ENCODE peak calls at places on chromosomes 4 and X, in six cellular contexts. R is GM23338; C is CD8-positive, alpha-beta T cell; Q is ovary; G is WERI-Rb-1; I is lower lobe of right lung. T is an unnamed sample. For H3K36me3, the result is how much of the 10 kb centered on the place peaks cover.

GRCh38 chrX:65463550-65463949 is 71.0 kb downstream of the LAS1L start:
- DNase-seq in R (peak), C (no peak), Q (no peak), G (no peak), I (no peak), T (no peak)

GRCh38 chrX:123504047-123504446 is 228.8 kb downstream of the THOC2 start:
- DNase-seq in R (no peak), C (no peak), Q (no peak), G (no peak), I (no peak), T (no peak)

GRCh38 chr4:55512922-55513571 is 33.7 kb downstream of the CLOCK start:
- DNase-seq in R (no peak), C (no peak), Q (no peak), G (no peak), I (no peak), T (no peak)

GRCh38 chr4:101076032-101076431 is 271.3 kb downstream of the PPP3CA start:
- DNase-seq in R (no peak), C (no peak), Q (no peak), G (no peak), I (no peak), T (no peak)

GRCh38 chr4:57064811-57065711 is 45.1 kb downstream of the IGFBP7 start:
- DNase-seq in R (no peak), C (no peak), Q (peak), G (no peak), I (no peak), T (no peak)

GRCh38 chr4:37822220-37822619 is 4.3 kb upstream of the PGM2 start:
- DNase-seq in R (no peak), C (no peak), Q (no peak), G (no peak), I (no peak), T (no peak)

GRCh38 chr4:113645771-113646455 is 115.6 kb downstream of the CAMK2D start:
- DNase-seq in R (peak), C (no peak), Q (no peak), G (no peak), I (no peak), T (no peak)

GRCh38 chrX:153333821-153334653 is at the start of gene ZNF275:
- DNase-seq in R (peak), C (peak), Q (peak), G (peak), I (peak), T (peak)

GRCh38 chrX:141278306-141278705 is 36.0 kb upstream of the SPANXC start:
- DNase-seq in R (peak), C (no peak), Q (no peak), G (peak), I (no peak), T (no peak)

GRCh38 chr4:5474756-5475155 is 233.6 kb downstream of the EVC2 start:
- DNase-seq in R (no peak), C (no peak), Q (no peak), G (no peak), I (no peak), T (peak)

GRCh38 chr4:123478859-123479345 is 82.3 kb downstream of the SPRY1 start:
- DNase-seq in R (no peak), C (no peak), Q (no peak), G (no peak), I (peak), T (no peak)

GRCh38 chr4:52911684-52912294 is 49.7 kb downstream of the RASL11B start:
- DNase-seq in R (peak), C (peak), Q (peak), G (peak), I (peak), T (peak)

GRCh38 chr4:56739104-56739777 is 58.1 kb upstream of the HOPX start:
- DNase-seq in R (no peak), C (no peak), Q (no peak), G (no peak), I (no peak), T (no peak)

GRCh38 chr4:6770581-6771228 is 11.8 kb upstream of the KIAA0232 start:
- DNase-seq in R (no peak), C (no peak), Q (no peak), G (no peak), I (peak), T (peak)

GRCh38 chr4:187478292-187479205 is 517.0 kb upstream of the ZFP42 start:
- DNase-seq in R (no peak), C (no peak), Q (no peak), G (no peak), I (no peak), T (no peak)

GRCh38 chrX:84182521-84182920 is 5.5 kb downstream of the RPS6KA6 start:
- DNase-seq in R (no peak), C (no peak), Q (no peak), G (no peak), I (no peak), T (no peak)

GRCh38 chrX:71650333-71650969 is 16.9 kb upstream of the LOC101059915 start:
- DNase-seq in R (no peak), C (peak), Q (no peak), G (peak), I (no peak), T (no peak)

GRCh38 chr4:168876106-168876505 is 133.9 kb downstream of the CBR4 start:
- DNase-seq in R (no peak), C (no peak), Q (no peak), G (no peak), I (no peak), T (no peak)

GRCh38 chrX:150460781-150461180 is 97.7 kb downstream of the MAMLD1 start:
- DNase-seq in R (no peak), C (no peak), Q (no peak), G (no peak), I (no peak), T (no peak)

GRCh38 chrX:17542123-17542522 is 167.1 kb downstream of the NHS start:
- DNase-seq in R (no peak), C (no peak), Q (no peak), G (no peak), I (no peak), T (no peak)

GRCh38 chr4:124177647-124178425 is 534.7 kb downstream of the ANKRD50 start:
- DNase-seq in R (no peak), C (no peak), Q (no peak), G (no peak), I (no peak), T (no peak)

GRCh38 chr4:100591156-100591876 is 73.5 kb upstream of the EMCN start:
- DNase-seq in R (no peak), C (no peak), Q (no peak), G (no peak), I (peak), T (no peak)

GRCh38 chrX:49273181-49273727 is 3.7 kb downstream of the PPP1R3F start:
- DNase-seq in R (no peak), C (peak), Q (no peak), G (no peak), I (no peak), T (no peak)

GRCh38 chr4:66853845-66854244 is 691.5 kb downstream of the CENPC start:
- DNase-seq in R (no peak), C (no peak), Q (no peak), G (no peak), I (no peak), T (no peak)

GRCh38 chrX:20567108-20567507 is 300.4 kb upstream of the RPS6KA3 start:
- DNase-seq in R (no peak), C (no peak), Q (no peak), G (no peak), I (no peak), T (no peak)

GRCh38 chr4:112926826-112927225 is 122.6 kb upstream of the ANK2 start:
- DNase-seq in R (no peak), C (no peak), Q (no peak), G (no peak), I (no peak), T (no peak)

GRCh38 chr4:114867291-114867690 is 246.1 kb downstream of the NDST4 start:
- DNase-seq in R (no peak), C (no peak), Q (no peak), G (no peak), I (no peak), T (no peak)

GRCh38 chr4:153904011-153904410 is 115.1 kb upstream of the SFRP2 start:
- DNase-seq in R (no peak), C (no peak), Q (no peak), G (peak), I (no peak), T (no peak)

GRCh38 chrX:106894978-106895452 is 8.1 kb downstream of the RIPPLY1 start:
- DNase-seq in R (no peak), C (no peak), Q (no peak), G (no peak), I (no peak), T (no peak)

GRCh38 chr4:136526517-136526916 is 1005.8 kb downstream of the PCDH18 start:
- DNase-seq in R (no peak), C (no peak), Q (no peak), G (no peak), I (no peak), T (no peak)

GRCh38 chrX:13144927-13145659 is 100.7 kb upstream of the FAM9C start:
- DNase-seq in R (no peak), C (no peak), Q (no peak), G (no peak), I (no peak), T (no peak)

GRCh38 chr4:29336851-29337250 is 1383.3 kb upstream of the PCDH7 start:
- DNase-seq in R (no peak), C (no peak), Q (no peak), G (no peak), I (no peak), T (no peak)

GRCh38 chr4:24799196-24799543 is 3.8 kb downstream of the SOD3 start:
- DNase-seq in R (no peak), C (no peak), Q (no peak), G (no peak), I (no peak), T (no peak)

GRCh38 chr4:110170861-110171260 is 27.6 kb downstream of the ELOVL6 start:
- DNase-seq in R (peak), C (no peak), Q (no peak), G (no peak), I (no peak), T (no peak)

GRCh38 chr4:72318771-72319170 is 250.2 kb downstream of the ADAMTS3 start:
- DNase-seq in R (no peak), C (no peak), Q (no peak), G (no peak), I (no peak), T (no peak)

GRCh38 chr4:108834787-108835384 is 72.0 kb upstream of the ETNPPL start:
- DNase-seq in R (peak), C (no peak), Q (no peak), G (no peak), I (no peak), T (no peak)

GRCh38 chr4:8766610-8767009 is 105.0 kb downstream of the HMX1 start:
- DNase-seq in R (no peak), C (no peak), Q (no peak), G (peak), I (peak), T (peak)

GRCh38 chr4:152508386-152508785 is 27.5 kb downstream of the FBXW7 start:
- DNase-seq in R (no peak), C (no peak), Q (no peak), G (no peak), I (no peak), T (no peak)

GRCh38 chr4:2591189-2591588 is 54.7 kb downstream of the FAM193A start:
- DNase-seq in R (peak), C (no peak), Q (peak), G (peak), I (no peak), T (no peak)

GRCh38 chr4:2593003-2593402 is 56.6 kb downstream of the FAM193A start:
- DNase-seq in R (peak), C (no peak), Q (no peak), G (no peak), I (no peak), T (no peak)

GRCh38 chr4:2595436-2595835 is 59.0 kb downstream of the FAM193A start:
- DNase-seq in R (no peak), C (no peak), Q (no peak), G (no peak), I (no peak), T (no peak)

GRCh38 chr4:2596153-2596552 is 59.7 kb downstream of the FAM193A start:
- DNase-seq in R (no peak), C (no peak), Q (no peak), G (no peak), I (no peak), T (no peak)

DNA sequence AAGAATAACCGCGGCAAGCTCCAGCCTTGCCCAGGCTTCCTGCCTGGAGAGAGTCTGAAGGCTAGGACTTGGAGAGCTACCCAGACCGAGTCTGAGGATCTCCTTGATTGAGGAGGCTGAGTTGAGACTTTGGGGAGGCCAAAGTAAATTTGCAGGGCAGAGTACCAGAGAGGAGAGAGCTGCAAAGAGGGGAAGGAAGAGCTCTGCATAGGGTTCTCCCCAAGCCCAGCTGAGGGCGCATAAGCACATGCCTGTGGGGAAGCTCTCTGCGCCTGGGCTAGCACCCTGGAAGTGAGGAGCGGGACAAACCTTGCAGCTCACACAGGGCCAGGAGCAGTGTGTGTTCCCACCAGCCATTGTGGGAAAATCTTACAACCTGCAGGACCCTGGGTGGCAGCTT is 56.1 kb downstream of the FAM193A start:
- DNase-seq in R (peak), C (no peak), Q (no peak), G (no peak), I (no peak), T (no peak)
- H3K36me3 ChIP-seq in R (under half), C (under half), Q (under half), G (under half), I (under half), T (under half)

DNA sequence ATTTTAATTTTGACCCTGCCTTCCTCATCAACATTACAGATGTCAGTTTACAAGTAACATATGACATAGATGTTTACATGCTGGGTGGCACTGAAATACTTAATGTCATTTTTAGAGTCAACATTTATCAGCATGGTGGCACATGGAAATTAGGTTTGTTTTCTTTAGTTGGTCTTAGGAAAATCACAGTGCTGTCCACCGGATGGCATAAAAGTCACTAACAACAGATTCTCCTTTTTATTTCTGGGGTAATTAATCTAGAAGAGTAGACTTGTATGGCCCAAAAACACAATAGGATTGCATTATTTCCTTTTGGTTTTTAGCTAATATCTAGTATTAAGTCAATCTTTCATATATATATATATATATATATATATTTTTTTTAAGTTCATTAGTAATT is 88.6 kb upstream of the HHIP start:
- DNase-seq in R (no peak), C (no peak), Q (no peak), G (no peak), I (no peak), T (no peak)
- TF ChIP-seq CTCF in R (no peak), C (no peak), Q (no peak), G (no peak), I (no peak), T (no peak)

GRCh38 chr4:3829954-3830773 is 64.0 kb downstream of the ADRA2C start:
- DNase-seq in R (peak), C (no peak), Q (no peak), G (peak), I (no peak), T (no peak)
- H3K36me3 ChIP-seq in R (under half), C (under half), Q (under half), G (under half), I (under half), T (under half)

DNA sequence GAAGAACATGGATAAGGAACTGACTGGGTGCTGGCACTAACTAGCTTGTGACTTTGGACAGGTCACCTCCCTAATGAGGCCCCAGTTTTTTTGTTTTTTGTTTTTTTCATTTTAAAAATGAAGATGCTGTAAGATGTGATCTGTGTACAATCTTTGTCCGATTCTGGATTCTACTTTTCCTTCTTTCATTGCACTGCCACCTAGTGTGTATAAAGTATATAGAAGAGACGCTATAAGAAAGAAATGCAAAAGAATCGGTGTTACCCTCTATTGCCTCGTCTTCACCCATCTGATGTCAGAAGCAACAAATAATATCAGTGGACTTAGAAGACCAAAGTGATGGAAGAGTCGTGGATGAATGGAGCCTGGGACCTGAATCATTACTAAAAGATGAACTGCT is 58.6 kb upstream of the P2RY10 start:
- DNase-seq in R (peak), C (no peak), Q (no peak), G (no peak), I (no peak), T (no peak)
- TF ChIP-seq CTCF in R (no peak), C (peak), Q (no peak), G (no peak), I (no peak), T (no peak)

T was measured in suprapubic skin.